ENCODE peak calls at places on chromosomes 3 and 15, in eight cellular contexts. One of them, this sample, is unnamed.

GRCh38 chr3:77259701-77260100 is 219.8 kb downstream of the ROBO2 start:
- DNase-seq in SHP77: peak
- DNase-seq in COLO829: no peak
- DNase-seq in heart right ventricle: no peak
- DNase-seq in activated CD8-positive, alpha-beta memory T cell treated with anti-CD3 and anti-CD28 coated beads, Interleukin-2, amount 50 U/mL, for 4 hours: no peak
- DNase-seq in effector CD4-positive, alpha-beta T cell: no peak
- DNase-seq in PC-9: no peak
- DNase-seq in EL: no peak
- DNase-seq in this sample: no peak

GRCh38 chr3:109059289-109059688 is 58.6 kb downstream of the MORC1 start:
- DNase-seq in SHP77: no peak
- DNase-seq in activated CD8-positive, alpha-beta memory T cell treated with anti-CD3 and anti-CD28 coated beads, Interleukin-2, amount 50 U/mL, for 4 hours: no peak
- DNase-seq in PC-9: no peak
- DNase-seq in heart right ventricle: no peak
- DNase-seq in effector CD4-positive, alpha-beta T cell: no peak
- DNase-seq in COLO829: no peak
- DNase-seq in EL: no peak
- DNase-seq in this sample: no peak

GRCh38 chr3:194135806-194136518 is at the start of gene HES1:
- DNase-seq in COLO829: peak
- DNase-seq in activated CD8-positive, alpha-beta memory T cell treated with anti-CD3 and anti-CD28 coated beads, Interleukin-2, amount 50 U/mL, for 4 hours: peak
- DNase-seq in effector CD4-positive, alpha-beta T cell: peak
- DNase-seq in PC-9: peak
- DNase-seq in SHP77: peak
- DNase-seq in heart right ventricle: peak
- DNase-seq in EL: peak
- DNase-seq in this sample: no peak

GRCh38 chr15:79067969-79068368 is 22.6 kb downstream of the RASGRF1 start:
- DNase-seq in EL: no peak
- DNase-seq in heart right ventricle: no peak
- DNase-seq in SHP77: no peak
- DNase-seq in activated CD8-positive, alpha-beta memory T cell treated with anti-CD3 and anti-CD28 coated beads, Interleukin-2, amount 50 U/mL, for 4 hours: no peak
- DNase-seq in effector CD4-positive, alpha-beta T cell: no peak
- DNase-seq in COLO829: no peak
- DNase-seq in PC-9: no peak
- DNase-seq in this sample: no peak

GRCh38 chr3:52028572-52028971 is 27.8 kb downstream of the DUSP7 start:
- DNase-seq in PC-9: no peak
- DNase-seq in effector CD4-positive, alpha-beta T cell: no peak
- DNase-seq in SHP77: peak
- DNase-seq in EL: peak
- DNase-seq in activated CD8-positive, alpha-beta memory T cell treated with anti-CD3 and anti-CD28 coated beads, Interleukin-2, amount 50 U/mL, for 4 hours: no peak
- DNase-seq in heart right ventricle: peak
- DNase-seq in COLO829: no peak
- DNase-seq in this sample: peak

GRCh38 chr3:127628788-127629456 is at the start of gene PODXL2:
- DNase-seq in effector CD4-positive, alpha-beta T cell: no peak
- DNase-seq in COLO829: peak
- DNase-seq in heart right ventricle: peak
- DNase-seq in SHP77: peak
- DNase-seq in activated CD8-positive, alpha-beta memory T cell treated with anti-CD3 and anti-CD28 coated beads, Interleukin-2, amount 50 U/mL, for 4 hours: peak
- DNase-seq in PC-9: peak
- DNase-seq in EL: peak
- DNase-seq in this sample: no peak

GRCh38 chr3:126146034-126146433 is 34.4 kb downstream of the ALDH1L1 start:
- DNase-seq in COLO829: no peak
- DNase-seq in SHP77: no peak
- DNase-seq in heart right ventricle: no peak
- DNase-seq in PC-9: no peak
- DNase-seq in effector CD4-positive, alpha-beta T cell: no peak
- DNase-seq in activated CD8-positive, alpha-beta memory T cell treated with anti-CD3 and anti-CD28 coated beads, Interleukin-2, amount 50 U/mL, for 4 hours: no peak
- DNase-seq in EL: no peak
- DNase-seq in this sample: no peak

GRCh38 chr3:95407709-95408463 is 1345.0 kb downstream of the NSUN3 start:
- DNase-seq in heart right ventricle: no peak
- DNase-seq in SHP77: no peak
- DNase-seq in activated CD8-positive, alpha-beta memory T cell treated with anti-CD3 and anti-CD28 coated beads, Interleukin-2, amount 50 U/mL, for 4 hours: no peak
- DNase-seq in COLO829: no peak
- DNase-seq in effector CD4-positive, alpha-beta T cell: no peak
- DNase-seq in PC-9: no peak
- DNase-seq in EL: no peak
- DNase-seq in this sample: no peak

GRCh38 chr3:168249539-168250414 is 154.1 kb upstream of the GOLIM4 start:
- DNase-seq in heart right ventricle: peak
- DNase-seq in activated CD8-positive, alpha-beta memory T cell treated with anti-CD3 and anti-CD28 coated beads, Interleukin-2, amount 50 U/mL, for 4 hours: no peak
- DNase-seq in EL: peak
- DNase-seq in effector CD4-positive, alpha-beta T cell: no peak
- DNase-seq in COLO829: peak
- DNase-seq in SHP77: peak
- DNase-seq in PC-9: peak
- DNase-seq in this sample: peak

GRCh38 chr15:61327019-61327631 is 98.0 kb upstream of the RORA start:
- DNase-seq in EL: no peak
- DNase-seq in SHP77: peak
- DNase-seq in activated CD8-positive, alpha-beta memory T cell treated with anti-CD3 and anti-CD28 coated beads, Interleukin-2, amount 50 U/mL, for 4 hours: no peak
- DNase-seq in effector CD4-positive, alpha-beta T cell: no peak
- DNase-seq in PC-9: no peak
- DNase-seq in heart right ventricle: no peak
- DNase-seq in COLO829: peak
- DNase-seq in this sample: no peak